ENCODE peak calls at places on chromosome 20, in nine cellular contexts. B is AG04450, X is MCF 10A, C is AG10803, P is A549, T is fibroblast of mammary gland, N is HepG2, I is fibroblast of villous mesenchyme, Y is neural crest cell. S is an unnamed sample.

GRCh38 chr20:437787-438486 is 24.4 kb downstream of the TBC1D20 start:
- DNase-seq in B (no peak), X (no peak), C (no peak), P (no peak), T (no peak), N (no peak), I (no peak), Y (no peak), S (no peak)

GRCh38 chr20:48008850-48009535 is 223.7 kb upstream of the SULF2 start:
- DNase-seq in B (no peak), X (no peak), C (peak), P (no peak), T (peak), N (no peak), I (peak), Y (no peak), S (peak)

GRCh38 chr20:48627737-48628128 is 200.1 kb downstream of the PREX1 start:
- DNase-seq in B (no peak), X (no peak), C (no peak), P (no peak), T (no peak), N (no peak), I (no peak), Y (no peak), S (no peak)

GRCh38 chr20:25294459-25295385 is 46.8 kb downstream of the PYGB start:
- DNase-seq in B (no peak), X (peak), C (peak), P (peak), T (peak), N (peak), I (peak), Y (peak), S (no peak)

GRCh38 chr20:52493177-52493711 is 301.7 kb upstream of the ZFP64 start:
- DNase-seq in B (no peak), X (no peak), C (peak), P (no peak), T (peak), N (no peak), I (peak), Y (no peak), S (no peak)

GRCh38 chr20:51720854-51721253 is 47.3 kb downstream of the ATP9A start:
- DNase-seq in B (no peak), X (no peak), C (no peak), P (no peak), T (no peak), N (no peak), I (no peak), Y (no peak), S (no peak)

GRCh38 chr20:50671626-50672025 is 19.7 kb downstream of the RIPOR3 start:
- DNase-seq in B (no peak), X (no peak), C (no peak), P (no peak), T (no peak), N (no peak), I (no peak), Y (no peak), S (no peak)

GRCh38 chr20:4029505-4030467 is 14.4 kb upstream of the RNF24 start:
- DNase-seq in B (no peak), X (no peak), C (no peak), P (no peak), T (no peak), N (no peak), I (no peak), Y (no peak), S (no peak)

GRCh38 chr20:25490656-25491445 is 83.4 kb downstream of the GINS1 start:
- DNase-seq in B (no peak), X (no peak), C (no peak), P (no peak), T (no peak), N (no peak), I (no peak), Y (no peak), S (no peak)

GRCh38 chr20:58634121-58634817 is 16.8 kb upstream of the STX16 start:
- DNase-seq in B (peak), X (no peak), C (no peak), P (no peak), T (peak), N (no peak), I (peak), Y (no peak), S (no peak)

GRCh38 chr20:63381781-63382431 is 20.8 kb upstream of the CHRNA4 start:
- DNase-seq in B (no peak), X (peak), C (no peak), P (no peak), T (no peak), N (no peak), I (no peak), Y (peak), S (no peak)

GRCh38 chr20:4113996-4114603 is 98.7 kb upstream of the RNF24 start:
- DNase-seq in B (no peak), X (no peak), C (no peak), P (no peak), T (no peak), N (no peak), I (no peak), Y (no peak), S (no peak)

GRCh38 chr20:64158346-64159285 is 5.6 kb upstream of the MYT1 start:
- DNase-seq in B (no peak), X (no peak), C (no peak), P (no peak), T (no peak), N (no peak), I (no peak), Y (no peak), S (no peak)

GRCh38 chr20:47088339-47088738 is 193.7 kb downstream of the EYA2 start:
- DNase-seq in B (no peak), X (no peak), C (no peak), P (no peak), T (no peak), N (no peak), I (no peak), Y (no peak), S (no peak)

GRCh38 chr20:57118964-57119363 is 147.5 kb downstream of the BMP7 start:
- DNase-seq in B (no peak), X (no peak), C (no peak), P (no peak), T (no peak), N (no peak), I (no peak), Y (no peak), S (no peak)

GRCh38 chr20:25532015-25532751 is 53.1 kb downstream of the NINL start:
- DNase-seq in B (no peak), X (peak), C (no peak), P (no peak), T (no peak), N (peak), I (no peak), Y (peak), S (no peak)

GRCh38 chr20:62953167-62953838 is 794 bp downstream of the SLC17A9 start:
- DNase-seq in B (no peak), X (no peak), C (peak), P (no peak), T (no peak), N (no peak), I (no peak), Y (no peak), S (no peak)

GRCh38 chr20:50893620-50894019 is 37.6 kb downstream of the ADNP start:
- DNase-seq in B (no peak), X (no peak), C (no peak), P (no peak), T (no peak), N (no peak), I (no peak), Y (no peak), S (no peak)

GRCh38 chr20:54172856-54173652 is 732 bp downstream of the CYP24A1 start:
- DNase-seq in B (no peak), X (peak), C (no peak), P (no peak), T (peak), N (no peak), I (no peak), Y (peak), S (no peak)

GRCh38 chr20:11847827-11848226 is 69.9 kb upstream of the BTBD3 start:
- DNase-seq in B (no peak), X (peak), C (no peak), P (no peak), T (no peak), N (no peak), I (no peak), Y (no peak), S (no peak)

GRCh38 chr20:2124632-2125131 is 23.1 kb downstream of the STK35 start:
- DNase-seq in B (no peak), X (no peak), C (no peak), P (no peak), T (no peak), N (no peak), I (no peak), Y (no peak), S (no peak)

GRCh38 chr20:15119852-15120251 is 782.4 kb upstream of the FLRT3 start:
- DNase-seq in B (no peak), X (no peak), C (no peak), P (no peak), T (no peak), N (no peak), I (no peak), Y (no peak), S (no peak)

GRCh38 chr20:53708129-53708968 is 114.7 kb upstream of the ZNF217 start:
- DNase-seq in B (peak), X (no peak), C (peak), P (no peak), T (peak), N (no peak), I (peak), Y (no peak), S (peak)

GRCh38 chr20:42191140-42191860 is 573.1 kb upstream of the CHD6 start:
- DNase-seq in B (no peak), X (no peak), C (no peak), P (peak), T (no peak), N (no peak), I (no peak), Y (no peak), S (no peak)

GRCh38 chr20:24795444-24795843 is 153.6 kb upstream of the CST7 start:
- DNase-seq in B (no peak), X (no peak), C (peak), P (no peak), T (no peak), N (no peak), I (no peak), Y (no peak), S (no peak)

GRCh38 chr20:41098703-41099250 is 38.6 kb upstream of the PLCG1 start:
- DNase-seq in B (peak), X (peak), C (peak), P (no peak), T (peak), N (no peak), I (peak), Y (no peak), S (peak)

GRCh38 chr20:44990425-44990824 is 24.1 kb downstream of the STK4 start:
- DNase-seq in B (no peak), X (no peak), C (peak), P (no peak), T (peak), N (no peak), I (peak), Y (no peak), S (no peak)

GRCh38 chr20:7883309-7883708 is 56.9 kb downstream of the HAO1 start:
- DNase-seq in B (no peak), X (no peak), C (no peak), P (no peak), T (no peak), N (no peak), I (no peak), Y (no peak), S (no peak)

GRCh38 chr20:14431568-14431967 is 94.2 kb upstream of the FLRT3 start:
- DNase-seq in B (no peak), X (no peak), C (no peak), P (no peak), T (no peak), N (no peak), I (no peak), Y (no peak), S (no peak)

GRCh38 chr20:55415567-55416142 is 589.7 kb downstream of the CBLN4 start:
- DNase-seq in B (no peak), X (peak), C (peak), P (peak), T (peak), N (peak), I (peak), Y (no peak), S (no peak)

DNA sequence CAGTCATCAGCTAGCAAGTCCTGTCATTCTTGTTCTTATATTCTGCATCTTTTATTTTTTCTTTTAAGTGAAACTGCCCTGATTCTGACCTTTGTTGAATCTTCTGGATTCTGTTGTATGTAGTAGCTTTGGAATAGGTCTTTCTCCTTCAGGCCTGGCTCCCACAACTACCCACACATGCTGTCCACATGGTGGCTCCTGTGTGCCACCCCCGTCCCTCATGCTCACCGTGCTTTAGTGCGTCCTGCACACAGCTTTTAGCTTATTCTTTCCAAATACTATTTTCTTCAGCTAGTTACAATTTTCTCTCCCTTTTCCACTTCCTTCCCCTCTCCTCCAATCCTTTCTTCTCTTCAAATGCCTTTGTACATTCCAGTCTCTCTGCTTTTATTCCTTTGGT is 61.8 kb downstream of the CTNNBL1 start:
- DNase-seq in B (no peak), X (no peak), C (peak), P (no peak), T (peak), N (no peak), I (peak), Y (no peak), S (no peak)
- TF ChIP-seq CTCF in B (no peak), X (no peak), C (peak), P (no peak), T (no peak), N (peak), I (peak), Y (peak), S (no peak)

DNA sequence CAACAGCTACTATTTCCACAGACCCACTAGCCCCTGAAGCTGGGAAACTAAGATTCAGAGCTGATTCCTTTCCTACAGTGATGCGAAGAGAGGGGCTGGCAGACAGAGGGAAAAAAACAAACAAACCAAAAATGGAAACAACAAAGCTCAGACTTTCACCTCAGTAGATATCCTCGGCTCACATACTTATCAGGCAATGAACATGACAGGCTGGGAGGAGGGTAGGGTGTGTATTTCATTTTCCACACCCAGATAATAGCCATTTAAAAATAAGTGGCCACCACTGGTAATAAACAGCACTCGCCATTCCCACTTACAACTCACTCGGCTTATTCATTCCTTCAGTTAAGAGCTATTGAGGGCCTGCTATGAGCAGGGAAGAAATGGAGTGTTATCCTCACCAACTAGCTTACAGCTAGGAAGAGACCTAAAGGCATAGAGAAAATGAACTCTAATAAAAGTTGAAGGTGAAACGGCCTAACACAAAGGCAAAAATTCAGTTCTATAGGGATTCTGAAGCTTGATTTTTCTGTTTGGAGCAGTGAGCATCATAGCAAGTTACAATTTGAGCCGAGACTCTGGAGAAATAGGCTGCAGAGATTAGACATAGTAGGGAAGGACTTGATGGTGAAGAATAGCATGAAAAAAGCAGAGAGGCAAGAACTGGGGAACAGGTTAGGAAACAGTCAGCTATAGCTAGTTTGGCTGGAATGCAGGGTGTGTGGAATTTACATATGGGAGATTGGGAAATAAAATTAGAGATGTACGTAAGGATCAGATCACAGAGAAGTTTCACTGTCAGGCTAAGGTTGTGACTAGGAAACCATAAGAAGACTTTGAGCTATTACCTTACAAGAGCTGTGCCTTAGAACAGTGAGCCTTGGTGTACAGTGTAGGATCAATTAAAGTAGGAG is 31.8 kb upstream of the SPTLC3 start:
- DNase-seq in B (no peak), X (peak), C (no peak), P (no peak), T (no peak), N (peak), I (no peak), Y (no peak), S (no peak)
- TF ChIP-seq CTCF in B (no peak), X (no peak), C (no peak), P (no peak), T (no peak), N (no peak), I (no peak), Y (no peak), S (no peak)

GRCh38 chr20:36390719-36391415 is 84.7 kb downstream of the DLGAP4 start:
- DNase-seq in B (no peak), X (no peak), C (no peak), P (no peak), T (no peak), N (no peak), I (no peak), Y (no peak), S (no peak)

GRCh38 chr20:36394340-36394965 is 88.3 kb downstream of the DLGAP4 start:
- DNase-seq in B (no peak), X (no peak), C (no peak), P (no peak), T (peak), N (peak), I (peak), Y (no peak), S (no peak)

GRCh38 chr20:36391955-36392354 is 85.8 kb downstream of the DLGAP4 start:
- DNase-seq in B (no peak), X (no peak), C (no peak), P (no peak), T (no peak), N (no peak), I (no peak), Y (no peak), S (no peak)

GRCh38 chr20:36392989-36393388 is 86.8 kb downstream of the DLGAP4 start:
- DNase-seq in B (no peak), X (no peak), C (no peak), P (no peak), T (no peak), N (no peak), I (no peak), Y (no peak), S (no peak)

GRCh38 chr20:36391456-36391855 is 85.3 kb downstream of the DLGAP4 start:
- DNase-seq in B (no peak), X (no peak), C (no peak), P (no peak), T (no peak), N (no peak), I (no peak), Y (no peak), S (no peak)
- TF ChIP-seq CTCF in B (no peak), X (no peak), C (no peak), P (no peak), T (no peak), N (no peak), I (no peak), Y (no peak), S (no peak)

GRCh38 chr20:6213311-6213710 is 90.5 kb upstream of the FERMT1 start:
- DNase-seq in B (no peak), X (no peak), C (no peak), P (no peak), T (no peak), N (no peak), I (no peak), Y (no peak), S (no peak)

GRCh38 chr20:6212903-6213302 is 90.1 kb upstream of the FERMT1 start:
- DNase-seq in B (no peak), X (no peak), C (no peak), P (no peak), T (no peak), N (no peak), I (no peak), Y (no peak), S (no peak)

DNA sequence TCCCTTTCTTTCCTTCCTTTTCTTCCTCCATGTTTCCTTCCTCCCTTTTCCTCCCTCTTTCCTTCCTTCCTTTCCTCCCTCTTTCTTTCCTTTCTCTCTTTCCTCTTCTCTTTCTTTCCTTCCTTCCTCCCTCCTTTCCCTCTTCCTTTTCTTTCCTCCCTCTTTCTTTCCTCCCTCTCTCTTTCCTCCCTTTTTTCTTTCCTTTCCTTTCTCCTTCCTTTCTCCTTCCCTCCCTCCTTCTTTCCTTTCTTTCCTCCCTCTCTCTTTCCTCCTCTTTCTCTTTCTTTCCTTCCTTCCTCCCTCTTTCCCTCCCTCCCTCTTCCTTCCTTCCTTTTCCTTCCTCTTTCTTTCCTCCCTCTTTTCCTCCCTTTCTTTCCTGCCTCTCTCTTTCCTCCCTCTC is 86.3 kb upstream of the FERMT1 start:
- DNase-seq in B (no peak), X (no peak), C (no peak), P (no peak), T (no peak), N (no peak), I (no peak), Y (no peak), S (no peak)
- TF ChIP-seq CTCF in B (no peak), X (no peak), C (no peak), P (no peak), T (no peak), N (no peak), I (no peak), Y (no peak), S (no peak)